ENCODE peak calls at places on chromosomes 5 and 9, in six cellular contexts. F, C, P, D, Q and L are unnamed samples.

GRCh38 chr5:33230467-33231078 is 210.2 kb upstream of the TARS1 start:
- DNase-seq in F (no peak), C (no peak), P (no peak), D (no peak), Q (no peak), L (no peak)

GRCh38 chr5:125976421-125977060 is 446.7 kb upstream of the GRAMD2B start:
- DNase-seq in F (no peak), C (no peak), P (no peak), D (no peak), Q (no peak), L (no peak)

GRCh38 chr5:143085319-143085917 is 315.2 kb downstream of the ARHGAP26 start:
- DNase-seq in F (no peak), C (no peak), P (no peak), D (no peak), Q (no peak), L (no peak)

GRCh38 chr5:135365281-135365680 is 33.8 kb downstream of the MACROH2A1 start:
- DNase-seq in F (no peak), C (no peak), P (no peak), D (no peak), Q (no peak), L (no peak)

GRCh38 chr5:14153071-14153864 is 10.1 kb downstream of the TRIO start:
- DNase-seq in F (no peak), C (no peak), P (no peak), D (no peak), Q (no peak), L (no peak)

GRCh38 chr9:78040726-78041125 is 9.1 kb upstream of the GNAQ start:
- DNase-seq in F (no peak), C (no peak), P (no peak), D (no peak), Q (no peak), L (no peak)

GRCh38 chr5:7392401-7393024 is 3.4 kb upstream of the ADCY2 start:
- DNase-seq in F (no peak), C (peak; percentile 68), P (no peak), D (peak; percentile 36), Q (peak; percentile 65), L (no peak)

GRCh38 chr5:124102491-124102890 is 590.5 kb downstream of the CSNK1G3 start:
- DNase-seq in F (no peak), C (no peak), P (no peak), D (no peak), Q (no peak), L (no peak)

GRCh38 chr5:7518947-7519560 is 123.1 kb downstream of the ADCY2 start:
- DNase-seq in F (no peak), C (peak; percentile 82), P (no peak), D (peak; percentile 4), Q (no peak), L (peak; percentile 54)

GRCh38 chr5:142871056-142871879 is 101.1 kb downstream of the ARHGAP26 start:
- DNase-seq in F (no peak), C (no peak), P (no peak), D (no peak), Q (no peak), L (no peak)

GRCh38 chr5:59592101-59592500 is 301.4 kb downstream of the PDE4D start:
- DNase-seq in F (no peak), C (no peak), P (no peak), D (no peak), Q (no peak), L (no peak)

GRCh38 chr9:38068616-38068865 is 486 bp downstream of the SHB start:
- DNase-seq in F (peak; percentile 65), C (no peak), P (peak; percentile 34), D (no peak), Q (no peak), L (no peak)

GRCh38 chr5:172093559-172093958 is 87.1 kb upstream of the FBXW11 start:
- DNase-seq in F (no peak), C (peak; percentile 22), P (no peak), D (no peak), Q (no peak), L (no peak)

GRCh38 chr9:692636-693459 is 148.6 kb upstream of the DMRT1 start:
- DNase-seq in F (no peak), C (no peak), P (no peak), D (no peak), Q (no peak), L (no peak)

GRCh38 chr5:169521366-169521983 is 62.1 kb upstream of the SPDL1 start:
- DNase-seq in F (no peak), C (no peak), P (no peak), D (no peak), Q (no peak), L (no peak)

GRCh38 chr5:159286420-159287035 is 23.4 kb downstream of the UBLCP1 start:
- DNase-seq in F (no peak), C (no peak), P (no peak), D (no peak), Q (no peak), L (no peak)

GRCh38 chr9:110650261-110650660 is 18.3 kb upstream of the MUSK start:
- DNase-seq in F (no peak), C (no peak), P (no peak), D (no peak), Q (no peak), L (no peak)

GRCh38 chr5:150441813-150442698 is 7.5 kb downstream of the RPS14 start:
- DNase-seq in F (no peak), C (peak; percentile 59), P (no peak), D (no peak), Q (no peak), L (no peak)

GRCh38 chr5:132466453-132467291 is 23.9 kb downstream of the IRF1 start:
- DNase-seq in F (no peak), C (no peak), P (peak; percentile 61), D (no peak), Q (no peak), L (no peak)

GRCh38 chr5:75381456-75381855 is 44.4 kb downstream of the HMGCR start:
- DNase-seq in F (no peak), C (no peak), P (no peak), D (no peak), Q (no peak), L (no peak)

GRCh38 chr9:91321691-91322090 is 40.0 kb downstream of the AUH start:
- DNase-seq in F (no peak), C (no peak), P (no peak), D (no peak), Q (no peak), L (no peak)

GRCh38 chr9:101480386-101480785 is 44.8 kb upstream of the ALDOB start:
- DNase-seq in F (no peak), C (no peak), P (no peak), D (no peak), Q (no peak), L (no peak)

GRCh38 chr9:35136866-35137265 is 21.2 kb upstream of the ATOSB start:
- DNase-seq in F (no peak), C (no peak), P (no peak), D (no peak), Q (no peak), L (no peak)

GRCh38 chr5:35129276-35129675 is 81.5 kb upstream of the AGXT2 start:
- DNase-seq in F (no peak), C (no peak), P (no peak), D (no peak), Q (peak; percentile 70), L (no peak)

GRCh38 chr5:108642170-108642906 is 105.4 kb upstream of the FER start:
- DNase-seq in F (peak; percentile 57), C (peak; percentile 79), P (peak; percentile 39), D (peak; percentile 74), Q (peak; percentile 50), L (peak; percentile 71)

GRCh38 chr5:126120939-126121338 is 302.3 kb upstream of the GRAMD2B start:
- DNase-seq in F (no peak), C (no peak), P (no peak), D (no peak), Q (no peak), L (no peak)

GRCh38 chr5:14476791-14477435 is 104.7 kb upstream of the OTULINL start:
- DNase-seq in F (no peak), C (no peak), P (no peak), D (no peak), Q (no peak), L (no peak)

GRCh38 chr9:96100385-96100978 is 201.5 kb downstream of the HSD17B3 start:
- DNase-seq in F (no peak), C (no peak), P (no peak), D (no peak), Q (no peak), L (no peak)